ENCODE peak calls at places on chromosome 16, in ten cellular contexts. I is HCT116, C is upper lobe of left lung, E is fibroblast of lung, K is ascending aorta, G is skeletal muscle cell, T is A549, W is right cardiac atrium, H is GM23248, B is cardiac fibroblast. J is an unnamed sample.

GRCh38 chr16:12082207-12082606 is 105.7 kb downstream of the SNX29 start:
- DNase-seq in I (no peak), C (no peak), E (no peak), K (no peak), G (no peak), T (no peak), W (no peak), H (no peak), B (no peak), J (no peak)

GRCh38 chr16:79347176-79347715 is 253.3 kb downstream of the MAF start:
- DNase-seq in I (no peak), C (no peak), E (no peak), K (no peak), G (no peak), T (no peak), W (no peak), H (no peak), B (no peak), J (no peak)

GRCh38 chr16:67397451-67397801 is 4.1 kb upstream of the TPPP3 start:
- DNase-seq in I (no peak), C (no peak), E (no peak), K (no peak), G (no peak), T (no peak), W (peak; percentile 90), H (no peak), B (no peak), J (no peak)

GRCh38 chr16:31438414-31438813 is 4.2 kb downstream of the ZNF843 start:
- DNase-seq in I (no peak), C (no peak), E (no peak), K (no peak), G (no peak), T (no peak), W (no peak), H (no peak), B (no peak), J (no peak)

GRCh38 chr16:3612510-3613466 is 1.4 kb upstream of the SLX4 start:
- DNase-seq in I (no peak), C (no peak), E (no peak), K (no peak), G (no peak), T (no peak), W (no peak), H (peak; percentile 26), B (no peak), J (no peak)

GRCh38 chr16:71637398-71637797 is 11.4 kb downstream of the MARVELD3 start:
- DNase-seq in I (no peak), C (no peak), E (peak; percentile 87), K (no peak), G (peak; percentile 82), T (no peak), W (no peak), H (peak; percentile 79), B (peak; percentile 94), J (no peak)

GRCh38 chr16:10242916-10243315 is 60.7 kb upstream of the GRIN2A start:
- DNase-seq in I (no peak), C (no peak), E (no peak), K (no peak), G (no peak), T (no peak), W (no peak), H (no peak), B (no peak), J (no peak)

GRCh38 chr16:24497405-24497804 is 42.0 kb upstream of the RBBP6 start:
- DNase-seq in I (no peak), C (no peak), E (peak; percentile 5), K (no peak), G (no peak), T (no peak), W (no peak), H (peak; percentile 54), B (peak; percentile 23), J (no peak)

DNA sequence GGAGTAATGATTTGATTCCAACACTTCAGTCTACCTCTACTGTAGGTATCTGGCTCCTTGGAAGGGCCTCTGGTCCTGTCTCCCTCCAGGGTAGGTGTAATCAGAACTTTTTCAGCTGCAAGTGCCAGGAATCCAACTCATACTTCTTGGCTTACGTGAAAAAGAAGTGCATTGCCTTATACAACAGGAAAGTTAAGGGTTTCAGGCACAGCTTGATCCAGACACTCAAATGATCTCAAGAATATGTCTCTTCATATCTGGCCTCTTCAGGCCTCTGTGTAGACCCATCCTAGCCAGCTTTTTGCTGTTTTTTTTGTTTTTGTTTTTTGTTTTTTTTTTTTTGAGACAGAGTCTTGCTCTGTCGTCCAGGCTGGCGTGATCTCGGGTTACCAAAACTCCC is 4.2 kb upstream of the CORO1A start:
- DNase-seq in I (no peak), C (no peak), E (no peak), K (no peak), G (no peak), T (no peak), W (no peak), H (no peak), B (no peak), J (no peak)
- H3K4me3 ChIP-seq in I (no peak overlapping the region), C (no peak overlapping the region), E (no peak overlapping the region), K (no peak overlapping the region), G (no peak overlapping the region), T (no peak overlapping the region), W (no peak overlapping the region), H (no peak overlapping the region), B (no peak overlapping the region), J (no peak overlapping the region)

GRCh38 chr16:78096386-78096785 is 3.1 kb upstream of the WWOX start:
- DNase-seq in I (no peak), C (no peak), E (no peak), K (no peak), G (no peak), T (no peak), W (no peak), H (peak; percentile 37), B (no peak), J (no peak)

GRCh38 chr16:78094166-78094565 is 5.3 kb upstream of the WWOX start:
- DNase-seq in I (no peak), C (no peak), E (no peak), K (no peak), G (no peak), T (peak; percentile 6), W (no peak), H (no peak), B (no peak), J (no peak)

GRCh38 chr16:78094998-78095397 is 4.5 kb upstream of the WWOX start:
- DNase-seq in I (no peak), C (no peak), E (no peak), K (no peak), G (no peak), T (no peak), W (no peak), H (no peak), B (no peak), J (no peak)

GRCh38 chr16:78091419-78091818 is 8.0 kb upstream of the WWOX start:
- DNase-seq in I (no peak), C (no peak), E (no peak), K (no peak), G (no peak), T (no peak), W (no peak), H (no peak), B (no peak), J (no peak)

DNA sequence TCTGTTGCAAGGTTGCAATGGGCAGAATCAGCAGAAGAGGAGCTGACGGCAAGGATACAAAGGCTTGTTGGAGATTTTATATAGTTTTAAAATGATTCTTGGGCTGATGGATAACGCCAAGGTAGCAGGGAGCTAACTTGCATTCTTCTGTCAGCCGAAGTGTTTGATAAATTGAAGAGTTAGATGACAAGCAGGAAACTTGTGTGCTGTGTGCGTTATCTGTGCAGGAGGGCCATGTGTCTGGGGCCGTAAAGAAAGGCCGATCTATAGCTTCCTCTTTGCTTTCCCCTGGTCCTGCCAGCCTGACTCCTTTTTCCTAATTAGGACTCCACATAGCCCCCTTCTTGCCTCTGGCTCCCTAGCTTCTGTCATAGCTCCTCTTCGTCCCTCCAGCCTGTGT is 6.7 kb upstream of the WWOX start:
- DNase-seq in I (no peak), C (no peak), E (no peak), K (no peak), G (no peak), T (no peak), W (no peak), H (no peak), B (no peak), J (no peak)
- H3K4me3 ChIP-seq in I (no peak overlapping the region), C (no peak overlapping the region), E (no peak overlapping the region), K (no peak overlapping the region), G (no peak overlapping the region), T (no peak overlapping the region), W (no peak overlapping the region), H (no peak overlapping the region), B (no peak overlapping the region), J (no peak overlapping the region)

GRCh38 chr16:56886296-56886695 is 21.3 kb downstream of the SLC12A3 start:
- DNase-seq in I (no peak), C (no peak), E (no peak), K (no peak), G (no peak), T (no peak), W (peak; percentile 23), H (no peak), B (no peak), J (no peak)

GRCh38 chr16:56886826-56887225 is 21.8 kb downstream of the SLC12A3 start:
- DNase-seq in I (no peak), C (no peak), E (no peak), K (no peak), G (no peak), T (no peak), W (peak; percentile 12), H (no peak), B (no peak), J (no peak)

GRCh38 chr16:56891685-56892084 is 26.7 kb downstream of the SLC12A3 start:
- DNase-seq in I (no peak), C (no peak), E (no peak), K (no peak), G (no peak), T (no peak), W (no peak), H (no peak), B (no peak), J (no peak)

GRCh38 chr16:56888806-56889205 is 23.8 kb downstream of the SLC12A3 start:
- DNase-seq in I (no peak), C (peak; percentile 28), E (no peak), K (no peak), G (no peak), T (no peak), W (peak; percentile 38), H (no peak), B (no peak), J (no peak)

DNA sequence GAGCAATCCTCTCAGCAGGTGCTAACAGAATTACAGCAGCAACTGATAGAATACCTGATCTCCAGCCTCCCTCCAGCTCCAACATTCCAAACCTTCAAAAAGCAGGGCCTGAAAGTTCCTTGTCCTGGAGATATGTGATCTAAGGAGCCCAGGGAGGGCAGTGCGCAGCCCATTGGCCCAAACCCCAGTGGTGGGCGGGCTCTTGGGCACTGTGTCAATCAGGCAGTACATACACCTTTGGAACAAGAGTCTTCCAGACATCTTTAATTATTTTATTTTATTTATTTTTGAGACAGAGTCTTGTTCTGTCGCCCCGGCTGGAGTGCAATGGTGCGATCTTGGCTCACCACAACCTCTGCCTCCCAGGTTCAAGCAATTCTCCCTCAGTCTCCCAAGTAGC is 24.2 kb downstream of the SLC12A3 start:
- DNase-seq in I (no peak), C (no peak), E (no peak), K (no peak), G (no peak), T (no peak), W (peak; percentile 7), H (no peak), B (no peak), J (no peak)
- H3K4me3 ChIP-seq in I (no peak overlapping the region), C (no peak overlapping the region), E (no peak overlapping the region), K (no peak overlapping the region), G (no peak overlapping the region), T (no peak overlapping the region), W (no peak overlapping the region), H (no peak overlapping the region), B (no peak overlapping the region), J (no peak overlapping the region)

GRCh38 chr16:27195941-27196595 is 7.3 kb upstream of the KDM8 start:
- DNase-seq in I (no peak), C (no peak), E (no peak), K (no peak), G (no peak), T (no peak), W (no peak), H (no peak), B (no peak), J (no peak)
- H3K4me3 ChIP-seq in I (no peak overlapping the region), C (no peak overlapping the region), E (no peak overlapping the region), K (no peak overlapping the region), G (no peak overlapping the region), T (no peak overlapping the region), W (no peak overlapping the region), H (no peak overlapping the region), B (no peak overlapping the region), J (no peak overlapping the region)